ENCODE peak calls at places on chromosome X, in seven cellular contexts. U is GM23338; D is activated T-cell treated with anti-CD3 and anti-CD28 coated beads for 48 hours; C is HEK293T; G is activated naive CD8-positive, alpha-beta T cell treated with anti-CD3 and anti-CD28 coated beads, Interleukin-2, amount 50 U/mL, for 24 hours; E is D341Med; S is thoracic aorta. K is an unnamed sample.
A peak's percentile ranks its signal among the peaks of the same experiment; 100 is the strongest.

GRCh38 chrX:106716004-106716403 is 10.5 kb upstream of the RNF128 start:
- DNase-seq in U (no peak), D (no peak), C (no peak), G (no peak), E (no peak), S (no peak), K (no peak)

GRCh38 chrX:25599061-25599460 is 539.1 kb upstream of the MAGEB18 start:
- DNase-seq in U (no peak), D (no peak), C (no peak), G (no peak), E (no peak), S (no peak), K (no peak)

GRCh38 chrX:154652311-154653047 is 900 bp downstream of the CTAG2 start:
- DNase-seq in U (no peak), D (no peak), C (no peak), G (no peak), E (no peak), S (no peak), K (no peak)

GRCh38 chrX:24099394-24099793 is 44.6 kb downstream of the EIF2S3 start:
- DNase-seq in U (no peak), D (no peak), C (no peak), G (no peak), E (no peak), S (no peak), K (no peak)

GRCh38 chrX:117978402-117978801 is 138.2 kb downstream of the KLHL13 start:
- DNase-seq in U (no peak), D (no peak), C (no peak), G (no peak), E (no peak), S (no peak), K (no peak)

GRCh38 chrX:145549476-145549875 is 268.2 kb upstream of the SLITRK2 start:
- DNase-seq in U (no peak), D (no peak), C (no peak), G (no peak), E (no peak), S (no peak), K (no peak)

GRCh38 chrX:15158350-15158735 is 111.5 kb downstream of the ASB9 start:
- DNase-seq in U (no peak), D (no peak), C (no peak), G (no peak), E (no peak), S (no peak), K (no peak)

GRCh38 chrX:51834076-51834475 is 59.3 kb upstream of the MAGED1 start:
- DNase-seq in U (no peak), D (no peak), C (no peak), G (no peak), E (no peak), S (no peak), K (no peak)

GRCh38 chrX:154473683-154474082 is 5.4 kb downstream of the LAGE3 start:
- DNase-seq in U (no peak), D (no peak), C (no peak), G (no peak), E (no peak), S (no peak), K (no peak)

GRCh38 chrX:65723706-65724105 is 56.3 kb downstream of the MSN start:
- DNase-seq in U (no peak), D (no peak), C (no peak), G (peak; percentile 24), E (no peak), S (no peak), K (no peak)

GRCh38 chrX:154731881-154732280 is 19.0 kb downstream of the GAB3 start:
- DNase-seq in U (no peak), D (no peak), C (no peak), G (no peak), E (no peak), S (no peak), K (no peak)

GRCh38 chrX:9341305-9342201 is 123.3 kb upstream of the TBL1X start:
- DNase-seq in U (peak; percentile 50), D (peak; percentile 44), C (no peak), G (peak; percentile 65), E (peak; percentile 32), S (no peak), K (peak; percentile 62)

GRCh38 chrX:108285361-108285760 is 152.9 kb downstream of the COL4A6 start:
- DNase-seq in U (no peak), D (no peak), C (no peak), G (no peak), E (no peak), S (no peak), K (no peak)

GRCh38 chrX:133923548-133923947 is 61.8 kb downstream of the GPC3 start:
- DNase-seq in U (no peak), D (no peak), C (no peak), G (no peak), E (no peak), S (no peak), K (peak; percentile 93)

GRCh38 chrX:68438575-68438974 is 5.3 kb upstream of the OPHN1 start:
- DNase-seq in U (no peak), D (no peak), C (no peak), G (no peak), E (no peak), S (no peak), K (no peak)

GRCh38 chrX:130414800-130415199 is 13.0 kb downstream of the RBMX2 start:
- DNase-seq in U (no peak), D (no peak), C (no peak), G (no peak), E (no peak), S (no peak), K (no peak)

GRCh38 chrX:41276661-41277506 is 57.1 kb upstream of the DDX3X start:
- DNase-seq in U (peak; percentile 27), D (no peak), C (no peak), G (no peak), E (no peak), S (no peak), K (peak; percentile 13)

K was measured in SJCRH30.